ENCODE peak calls at places on chromosomes 4 and X, in ten cellular contexts. P, U, Z, V, G, I, K, Q, S and N are unnamed samples.

GRCh38 chr4:157271166-157271869 is 50.8 kb downstream of the GRIA2 start:
- DNase-seq in P (no peak), U (no peak), Z (no peak), V (no peak), G (no peak), I (no peak), K (peak; percentile 70), Q (no peak), S (no peak), N (no peak)

GRCh38 chr4:84966382-84967291 is at the start of gene WDFY3:
- DNase-seq in P (peak; percentile 85), U (peak; percentile 95), Z (no peak), V (no peak), G (peak; percentile 80), I (peak; percentile 91), K (peak; percentile 89), Q (no peak), S (peak; percentile 79), N (peak; percentile 51)

GRCh38 chr4:8254076-8254475 is 15.5 kb upstream of the HTRA3 start:
- DNase-seq in P (no peak), U (no peak), Z (no peak), V (no peak), G (no peak), I (peak; percentile 84), K (no peak), Q (no peak), S (no peak), N (no peak)

GRCh38 chr4:68391451-68391850 is 41.6 kb upstream of the YTHDC1 start:
- DNase-seq in P (no peak), U (no peak), Z (no peak), V (no peak), G (no peak), I (no peak), K (no peak), Q (no peak), S (no peak), N (no peak)

GRCh38 chrX:142156567-142156966 is 48.5 kb downstream of the MAGEC2 start:
- DNase-seq in P (no peak), U (no peak), Z (no peak), V (no peak), G (no peak), I (no peak), K (no peak), Q (no peak), S (no peak), N (no peak)

GRCh38 chr4:88600129-88600849 is 8.0 kb downstream of the HERC3 start:
- DNase-seq in P (no peak), U (no peak), Z (no peak), V (peak; percentile 89), G (no peak), I (peak; percentile 79), K (peak; percentile 85), Q (no peak), S (no peak), N (peak; percentile 90)

GRCh38 chr4:94650690-94651089 is 107.1 kb upstream of the BMPR1B start:
- DNase-seq in P (no peak), U (no peak), Z (no peak), V (no peak), G (no peak), I (no peak), K (no peak), Q (no peak), S (no peak), N (no peak)

GRCh38 chrX:118736394-118737010 is 9.1 kb downstream of the IL13RA1 start:
- DNase-seq in P (no peak), U (no peak), Z (no peak), V (no peak), G (no peak), I (no peak), K (no peak), Q (no peak), S (no peak), N (no peak)

GRCh38 chrX:10496345-10496965 is 123.9 kb downstream of the MID1 start:
- DNase-seq in P (no peak), U (no peak), Z (no peak), V (peak; percentile 65), G (no peak), I (no peak), K (peak; percentile 90), Q (no peak), S (no peak), N (peak; percentile 67)

GRCh38 chrX:9566150-9566621 is 101.3 kb downstream of the TBL1X start:
- DNase-seq in P (no peak), U (peak; percentile 86), Z (no peak), V (peak; percentile 45), G (no peak), I (peak; percentile 81), K (peak; percentile 90), Q (no peak), S (peak; percentile 44), N (peak; percentile 32)

GRCh38 chrX:118271770-118272169 is 74.1 kb upstream of the WDR44 start:
- DNase-seq in P (no peak), U (no peak), Z (no peak), V (no peak), G (no peak), I (no peak), K (no peak), Q (no peak), S (no peak), N (no peak)

GRCh38 chrX:79366888-79367749 is at the start of gene ITM2A:
- DNase-seq in P (peak; percentile 45), U (peak; percentile 87), Z (peak; percentile 80), V (no peak), G (peak; percentile 59), I (peak; percentile 0), K (no peak), Q (peak; percentile 32), S (peak; percentile 32), N (no peak)

GRCh38 chr4:71009091-71009490 is 15.6 kb downstream of the DCK start:
- DNase-seq in P (no peak), U (no peak), Z (no peak), V (no peak), G (no peak), I (no peak), K (peak; percentile 31), Q (no peak), S (no peak), N (no peak)

GRCh38 chr4:68267433-68267944 is 22.0 kb upstream of the TMPRSS11B start:
- DNase-seq in P (no peak), U (no peak), Z (no peak), V (no peak), G (no peak), I (peak; percentile 40), K (peak; percentile 72), Q (no peak), S (no peak), N (no peak)

GRCh38 chrX:133953785-133954355 is 31.5 kb downstream of the GPC3 start:
- DNase-seq in P (no peak), U (no peak), Z (no peak), V (no peak), G (no peak), I (no peak), K (no peak), Q (no peak), S (no peak), N (no peak)

DNA sequence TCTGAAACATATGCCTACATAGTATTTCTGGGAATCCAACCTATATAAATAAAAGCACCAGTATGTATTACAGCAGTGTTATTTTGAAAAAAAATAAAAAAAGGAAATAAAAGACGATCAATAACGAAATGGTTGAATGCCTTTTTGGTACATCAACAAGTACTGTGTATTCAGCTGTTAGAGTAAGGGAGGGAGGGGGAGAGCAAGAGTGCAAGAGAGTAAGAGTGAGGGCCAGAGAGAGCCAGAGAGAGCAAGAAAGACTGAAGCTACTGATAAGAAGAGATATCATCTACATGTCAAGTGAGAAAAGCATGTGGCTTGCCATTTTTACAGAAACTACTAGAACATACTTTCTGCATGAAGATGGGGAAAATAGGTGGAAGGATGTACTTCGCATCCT is 1.8 kb downstream of the SPIN4 start:
- DNase-seq in P (no peak), U (no peak), Z (no peak), V (no peak), G (no peak), I (no peak), K (no peak), Q (no peak), S (no peak), N (no peak)
- H3K4me3 ChIP-seq in P (peak overlapping the region; percentile 68), U (no peak overlapping the region), Z (no peak overlapping the region), V (no peak overlapping the region), G (no peak overlapping the region), I (no peak overlapping the region), K (no peak overlapping the region), Q (no peak overlapping the region), S (peak overlapping the region; percentile 75), N (no peak overlapping the region)

DNA sequence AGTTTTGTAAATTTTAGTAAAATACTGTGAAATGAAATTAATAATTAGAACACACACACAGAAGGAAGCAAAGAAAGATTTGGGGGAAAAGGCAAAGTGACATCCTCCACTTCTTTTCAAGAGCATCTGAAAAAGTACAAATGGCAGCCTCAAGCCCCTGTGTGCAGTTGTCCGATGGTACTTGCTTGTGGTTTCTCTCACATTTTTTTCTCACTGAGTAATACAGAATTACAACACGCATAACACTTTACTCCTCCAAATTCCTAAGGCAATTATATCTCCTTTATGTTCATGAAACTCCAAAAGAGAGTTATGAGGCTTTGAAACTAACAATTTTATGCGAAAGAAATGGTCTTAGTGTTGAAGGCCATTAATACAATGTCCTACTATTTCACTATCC is 229.1 kb upstream of the ETNPPL start:
- DNase-seq in P (no peak), U (no peak), Z (no peak), V (peak; percentile 29), G (no peak), I (peak; percentile 43), K (peak; percentile 75), Q (no peak), S (no peak), N (no peak)
- H3K4me3 ChIP-seq in P (no peak overlapping the region), U (no peak overlapping the region), Z (no peak overlapping the region), V (no peak overlapping the region), G (no peak overlapping the region), I (no peak overlapping the region), K (no peak overlapping the region), Q (no peak overlapping the region), S (no peak overlapping the region), N (no peak overlapping the region)

DNA sequence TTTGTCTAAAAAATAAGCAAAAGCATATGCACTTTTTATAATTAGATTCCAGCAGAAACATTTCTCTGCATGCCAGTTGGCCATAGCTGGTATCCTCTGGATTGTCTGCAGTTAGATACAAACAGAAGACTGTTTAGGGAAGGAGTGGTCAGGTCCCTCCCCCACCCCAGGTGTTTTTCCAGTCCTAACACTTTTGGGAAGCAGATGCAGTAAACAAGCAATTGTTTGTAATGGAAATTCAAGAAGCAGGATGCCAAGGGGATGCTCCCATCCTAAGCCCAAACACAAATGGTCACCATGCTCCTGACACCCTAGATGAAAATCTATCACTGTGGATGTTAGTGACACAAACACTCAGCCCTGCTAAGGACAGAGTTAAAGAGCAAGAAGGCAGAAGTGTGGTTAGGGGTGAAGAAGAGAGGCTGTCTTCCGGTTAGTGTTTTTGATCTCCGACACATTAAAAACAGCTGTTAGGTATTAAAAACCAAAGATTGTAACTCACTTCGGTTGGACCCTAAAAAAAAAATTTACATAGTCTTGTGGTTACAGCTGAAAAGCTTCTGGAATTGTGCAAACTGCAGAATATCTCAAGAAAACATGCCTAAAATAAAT is 7.9 kb downstream of the LEF1 start:
- DNase-seq in P (no peak), U (no peak), Z (no peak), V (no peak), G (no peak), I (no peak), K (no peak), Q (no peak), S (no peak), N (no peak)
- H3K4me3 ChIP-seq in P (no peak overlapping the region), U (no peak overlapping the region), Z (peak overlapping the region; percentile 69), V (no peak overlapping the region), G (no peak overlapping the region), I (no peak overlapping the region), K (no peak overlapping the region), Q (peak overlapping the region; percentile 39), S (no peak overlapping the region), N (no peak overlapping the region)

GRCh38 chr4:112517067-112517588 is 1.1 kb upstream of the NEUROG2 start:
- DNase-seq in P (no peak), U (no peak), Z (no peak), V (no peak), G (no peak), I (no peak), K (no peak), Q (no peak), S (no peak), N (no peak)
- H3K4me3 ChIP-seq in P (peak overlapping the region; percentile 59), U (no peak overlapping the region), Z (peak overlapping the region; percentile 23), V (no peak overlapping the region), G (no peak overlapping the region), I (no peak overlapping the region), K (no peak overlapping the region), Q (peak overlapping the region; percentile 50), S (peak overlapping the region; percentile 69), N (no peak overlapping the region)